ENCODE peak calls at places on chromosome 3, in ten cellular contexts. W is esophagus muscularis mucosa, V is sigmoid colon, C is A549, R is GM12891, G is body of pancreas, D is lower leg skin, O is IMR-90, M is thyroid gland, Y is tibial nerve. H is an unnamed sample.

GRCh38 chr3:183579967-183580720 is 24.6 kb upstream of the KLHL6 start:
- DNase-seq in Y (no peak), G (peak; percentile 75), W (no peak), M (no peak), D (no peak), O (no peak), C (no peak), V (peak; percentile 69), R (no peak), H (no peak)

GRCh38 chr3:182212479-182213076 is 500.9 kb downstream of the SOX2 start:
- DNase-seq in V (no peak), G (peak; percentile 59), D (no peak), O (peak; percentile 22), R (no peak), Y (no peak), W (no peak), C (peak; percentile 92), M (no peak), H (peak; percentile 42)

GRCh38 chr3:186046838-186047237 is 62.1 kb downstream of the ETV5 start:
- DNase-seq in D (no peak), R (no peak), W (no peak), M (no peak), O (no peak), V (no peak), C (no peak), Y (no peak), G (no peak), H (no peak)

GRCh38 chr3:48738926-48739616 is 22.1 kb upstream of the IP6K2 start:
- DNase-seq in Y (no peak), C (no peak), M (no peak), O (no peak), V (peak; percentile 66), D (no peak), R (no peak), G (no peak), W (no peak), H (no peak)

GRCh38 chr3:66962624-66963023 is 35.5 kb upstream of the KBTBD8 start:
- DNase-seq in Y (no peak), G (no peak), O (no peak), R (no peak), M (no peak), W (no peak), D (no peak), C (no peak), V (no peak), H (no peak)

GRCh38 chr3:24523195-24523594 is 28.5 kb upstream of the THRB start:
- DNase-seq in R (no peak), W (no peak), C (no peak), V (no peak), G (no peak), O (no peak), Y (no peak), D (no peak), M (no peak), H (no peak)

GRCh38 chr3:66555214-66555844 is 54.5 kb upstream of the LRIG1 start:
- DNase-seq in R (no peak), V (peak; percentile 74), D (no peak), W (no peak), M (no peak), C (peak; percentile 10), Y (no peak), G (no peak), O (no peak), H (no peak)

GRCh38 chr3:185929192-185930151 is 8.3 kb downstream of the TRA2B start:
- DNase-seq in M (no peak), D (no peak), Y (no peak), V (no peak), R (no peak), O (peak; percentile 61), C (no peak), W (no peak), G (no peak), H (no peak)

GRCh38 chr3:57150097-57150496 is 15.1 kb downstream of the IL17RD start:
- DNase-seq in Y (no peak), G (no peak), O (no peak), W (no peak), V (no peak), C (no peak), M (no peak), D (peak; percentile 79), R (no peak), H (no peak)

GRCh38 chr3:156477306-156477705 is 77.6 kb downstream of the SSR3 start:
- DNase-seq in W (no peak), V (no peak), R (no peak), G (no peak), O (peak; percentile 61), M (no peak), C (no peak), Y (no peak), D (no peak), H (no peak)

GRCh38 chr3:125137432-125138033 is 75.0 kb downstream of the SLC12A8 start:
- DNase-seq in R (no peak), G (no peak), O (peak; percentile 76), V (no peak), M (no peak), Y (no peak), D (no peak), C (peak; percentile 22), W (no peak), H (peak; percentile 96)

GRCh38 chr3:17967111-17967510 is 224.7 kb upstream of the TBC1D5 start:
- DNase-seq in V (no peak), D (no peak), W (no peak), C (no peak), O (no peak), G (no peak), R (no peak), M (no peak), Y (no peak), H (no peak)

DNA sequence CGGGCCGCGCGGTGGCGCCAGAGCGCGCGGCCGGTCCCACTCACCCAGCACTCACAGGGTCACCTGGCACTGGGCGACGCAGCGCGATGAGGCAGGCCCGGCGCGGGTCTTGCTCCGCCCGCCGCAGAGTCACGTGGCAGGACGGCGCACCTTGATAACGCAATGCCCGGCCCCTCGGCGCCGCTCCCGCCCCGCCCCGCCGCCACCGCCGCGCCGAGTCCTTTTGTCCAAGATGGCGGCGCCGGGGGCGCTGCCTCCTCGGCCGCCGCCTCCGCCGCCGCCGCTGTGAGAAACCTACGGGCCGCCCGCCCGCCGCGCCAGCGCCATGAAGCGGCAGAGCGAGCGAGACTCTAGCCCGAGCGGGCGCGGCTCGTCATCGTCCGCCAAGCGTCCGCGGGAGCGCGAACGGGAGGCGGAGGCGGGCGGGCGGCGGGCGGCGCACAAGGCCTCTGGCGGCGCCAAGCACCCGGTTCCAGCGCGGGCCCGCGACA is at the start of gene RBM15B:
- DNase-seq in W (peak; percentile 99), R (peak; percentile 96), C (peak; percentile 95), G (peak; percentile 98), O (peak; percentile 96), M (peak; percentile 98), V (peak; percentile 99), D (peak; percentile 99), Y (peak; percentile 97), H (peak; percentile 98)
- TF ChIP-seq POLR2A in W (peak; percentile 35), R (peak; percentile 41), C (peak; percentile 61), G (peak; percentile 20), O (peak; percentile 96), M (peak; percentile 72), V (no peak), D (no peak), Y (no peak), H (peak; percentile 68)

DNA sequence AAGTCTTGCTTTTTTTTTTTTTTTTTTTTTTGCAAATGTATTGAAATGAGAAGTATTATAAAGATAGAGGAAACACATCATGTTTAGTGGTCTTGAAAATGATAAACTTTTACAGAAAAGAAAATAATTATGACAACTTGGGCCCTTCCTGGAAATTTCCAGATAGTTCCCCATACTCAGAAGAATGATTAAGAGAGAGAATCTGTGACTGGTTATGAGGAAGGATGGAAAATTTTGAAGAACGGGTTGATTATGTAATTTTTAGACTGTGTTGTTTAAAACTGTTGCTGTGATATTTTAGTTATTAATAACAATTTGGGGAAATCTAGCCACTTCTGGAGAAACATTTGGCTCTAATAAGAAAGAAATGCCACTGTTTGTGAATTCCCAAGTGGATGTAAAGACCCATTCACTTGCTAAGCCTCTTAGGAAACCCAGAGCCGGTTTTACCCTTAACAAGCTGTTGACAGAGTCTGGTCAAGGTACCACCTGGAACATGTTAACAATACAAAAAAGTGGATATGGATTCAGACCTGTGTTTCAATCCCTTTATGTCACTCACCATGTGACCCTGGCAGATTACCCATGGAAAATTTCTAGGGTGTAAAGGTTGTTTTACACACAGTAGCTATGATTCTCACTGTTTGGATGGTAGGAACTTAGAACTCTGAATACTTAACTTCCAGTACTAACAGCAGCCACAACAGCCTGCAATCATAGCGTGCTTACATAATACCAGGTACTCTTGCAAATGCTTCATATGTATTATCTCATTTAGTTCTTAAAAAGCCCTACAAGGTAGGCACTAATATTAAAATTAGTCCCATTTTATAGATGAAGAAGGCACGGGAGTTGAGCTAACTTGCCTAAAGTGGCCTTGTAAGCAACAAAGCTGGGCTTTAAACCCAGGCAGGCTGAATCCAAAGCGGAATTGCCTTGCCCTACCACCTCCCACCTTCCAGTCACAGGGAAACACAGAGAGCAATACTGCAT is 32.0 kb downstream of the ZBTB38 start:
- DNase-seq in Y (no peak), M (no peak), G (peak; percentile 49), W (no peak), O (no peak), V (no peak), C (peak; percentile 35), R (no peak), D (no peak), H (no peak)
- TF ChIP-seq POLR2A in Y (no peak), M (peak; percentile 46), G (peak; percentile 32), W (no peak), O (no peak), V (no peak), C (no peak), R (no peak), D (no peak), H (no peak)

DNA sequence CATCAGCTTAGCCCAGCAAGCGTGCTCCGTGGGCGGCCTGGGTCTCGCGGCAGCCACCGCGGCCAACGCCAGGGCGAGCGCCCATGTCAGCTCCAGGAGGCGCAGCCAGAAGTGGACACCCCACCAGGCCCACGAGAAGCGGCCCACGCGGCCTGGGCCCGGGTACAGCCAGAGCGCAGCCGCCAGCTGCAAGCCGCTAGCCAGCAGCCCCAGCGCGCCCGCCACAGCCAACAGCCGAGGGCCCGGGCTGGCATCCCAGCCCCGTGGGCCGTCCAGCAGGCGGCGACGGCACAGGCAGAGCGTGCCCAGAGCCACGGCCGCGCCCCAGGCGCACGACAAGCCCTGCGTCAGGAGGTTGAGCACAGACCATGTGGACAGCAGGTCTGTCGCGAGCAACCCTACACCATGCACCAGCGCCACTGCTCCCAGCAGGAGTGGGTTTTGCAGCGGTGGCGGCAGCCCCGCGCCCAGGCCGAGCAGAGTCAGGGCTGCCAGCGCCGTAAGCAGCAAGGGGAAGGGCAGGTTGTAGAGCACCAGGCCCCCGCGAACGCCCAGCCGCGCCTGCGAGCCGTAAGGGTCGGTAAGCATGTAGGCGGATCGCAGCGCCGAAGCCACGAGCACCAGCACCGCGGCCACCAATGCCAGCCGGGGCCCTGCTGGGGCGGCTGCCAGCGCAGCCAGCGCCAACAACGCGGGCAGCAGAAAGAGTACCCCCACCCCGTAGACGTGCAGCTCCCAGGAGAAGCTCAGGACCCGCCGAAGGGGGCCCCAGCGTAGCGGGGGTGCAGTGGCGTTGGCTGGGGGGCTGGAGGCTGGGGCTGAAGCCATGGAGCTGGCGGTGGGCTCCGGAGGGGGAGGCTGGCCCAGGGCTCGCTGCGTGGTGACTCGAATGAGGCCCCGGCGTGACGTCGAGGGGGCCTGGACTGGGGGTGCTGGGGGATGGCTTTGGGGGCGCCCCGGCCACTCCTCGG is 4.9 kb downstream of the PRRT3 start:
- DNase-seq in G (peak; percentile 88), Y (peak; percentile 31), O (peak; percentile 33), W (no peak), M (peak; percentile 86), R (no peak), D (peak; percentile 92), C (peak; percentile 89), V (peak; percentile 91), H (no peak)
- TF ChIP-seq POLR2A in G (no peak), Y (no peak), O (no peak), W (no peak), M (peak; percentile 32), R (no peak), D (no peak), C (peak; percentile 89), V (no peak), H (no peak)

GRCh38 chr3:129313415-129313982 is 34.8 kb downstream of the HMCES start:
- DNase-seq in C (no peak), O (peak; percentile 9), W (no peak), R (no peak), G (peak; percentile 25), Y (no peak), M (no peak), D (no peak), V (no peak), H (no peak)
- TF ChIP-seq POLR2A in C (no peak), O (no peak), W (no peak), R (peak; percentile 60), G (peak; percentile 53), Y (no peak), M (no peak), D (no peak), V (no peak), H (peak; percentile 21)